ENCODE peak calls at places on chromosomes 3 and 15, in four cellular contexts. One of them, this sample, is unnamed.

GRCh38 chr3:124529826-124530571 is 200.3 kb upstream of the UMPS start:
- DNase-seq in IMR-90: no peak
- DNase-seq in HepG2: no peak
- DNase-seq in K562: no peak
- DNase-seq in this sample: peak

GRCh38 chr3:42349765-42350594 is 60.4 kb downstream of the LYZL4 start:
- DNase-seq in IMR-90: no peak
- DNase-seq in HepG2: no peak
- DNase-seq in K562: peak
- DNase-seq in this sample: no peak

GRCh38 chr3:49019941-49020334 is 1.6 kb upstream of the DALRD3 start:
- DNase-seq in IMR-90: no peak
- DNase-seq in HepG2: no peak
- DNase-seq in K562: no peak
- DNase-seq in this sample: no peak

GRCh38 chr3:88462241-88462640 is 312.5 kb downstream of the C3orf38 start:
- DNase-seq in IMR-90: no peak
- DNase-seq in HepG2: no peak
- DNase-seq in K562: no peak
- DNase-seq in this sample: no peak

GRCh38 chr3:116020495-116020894 is 397.2 kb downstream of the GAP43 start:
- DNase-seq in IMR-90: no peak
- DNase-seq in HepG2: no peak
- DNase-seq in K562: no peak
- DNase-seq in this sample: no peak

GRCh38 chr15:96549136-96549535 is 218.6 kb downstream of the NR2F2 start:
- DNase-seq in IMR-90: no peak
- DNase-seq in HepG2: no peak
- DNase-seq in K562: no peak
- DNase-seq in this sample: no peak

GRCh38 chr3:42699511-42699971 is 3.1 kb downstream of the HHATL start:
- DNase-seq in IMR-90: no peak
- DNase-seq in HepG2: no peak
- DNase-seq in K562: no peak
- DNase-seq in this sample: no peak

GRCh38 chr3:188690932-188691331 is 480.8 kb upstream of the TPRG1 start:
- DNase-seq in IMR-90: no peak
- DNase-seq in HepG2: no peak
- DNase-seq in K562: no peak
- DNase-seq in this sample: no peak

GRCh38 chr3:185561374-185561943 is 9.1 kb upstream of the LIPH start:
- DNase-seq in IMR-90: no peak
- DNase-seq in HepG2: no peak
- DNase-seq in K562: no peak
- DNase-seq in this sample: no peak

GRCh38 chr15:31004220-31004733 is 12.8 kb upstream of the MTMR10 start:
- DNase-seq in IMR-90: no peak
- DNase-seq in HepG2: no peak
- DNase-seq in K562: no peak
- DNase-seq in this sample: no peak

GRCh38 chr3:147812186-147812911 is 403.2 kb downstream of the ZIC1 start:
- DNase-seq in IMR-90: no peak
- DNase-seq in HepG2: no peak
- DNase-seq in K562: no peak
- DNase-seq in this sample: no peak

GRCh38 chr3:147813256-147813655 is 404.1 kb downstream of the ZIC1 start:
- DNase-seq in IMR-90: no peak
- DNase-seq in HepG2: no peak
- DNase-seq in K562: no peak
- DNase-seq in this sample: no peak

GRCh38 chr3:147816770-147817169 is 407.6 kb downstream of the ZIC1 start:
- DNase-seq in IMR-90: no peak
- DNase-seq in HepG2: no peak
- DNase-seq in K562: no peak
- DNase-seq in this sample: peak
- TF ChIP-seq MAZ in IMR-90: no peak
- TF ChIP-seq MAZ in HepG2: no peak
- TF ChIP-seq MAZ in K562: no peak
- TF ChIP-seq MAZ in this sample: no peak

GRCh38 chr15:99614749-99615288 is 49.0 kb downstream of the MEF2A start:
- DNase-seq in IMR-90: no peak
- DNase-seq in HepG2: no peak
- DNase-seq in K562: no peak
- DNase-seq in this sample: no peak
- H3K4me2 ChIP-seq in IMR-90: peak
- H3K4me2 ChIP-seq in HepG2: no peak
- H3K4me2 ChIP-seq in K562: no peak
- H3K4me2 ChIP-seq in this sample: no peak

GRCh38 chr3:195172285-195172684 is 98.7 kb downstream of the XXYLT1 start:
- DNase-seq in IMR-90: peak
- DNase-seq in HepG2: no peak
- DNase-seq in K562: no peak
- DNase-seq in this sample: no peak

GRCh38 chr3:195170521-195170920 is 100.4 kb downstream of the XXYLT1 start:
- DNase-seq in IMR-90: no peak
- DNase-seq in HepG2: no peak
- DNase-seq in K562: no peak
- DNase-seq in this sample: no peak

GRCh38 chr3:195172896-195173295 is 98.1 kb downstream of the XXYLT1 start:
- DNase-seq in IMR-90: no peak
- DNase-seq in HepG2: no peak
- DNase-seq in K562: no peak
- DNase-seq in this sample: no peak

GRCh38 chr3:195169011-195169410 is 101.9 kb downstream of the XXYLT1 start:
- DNase-seq in IMR-90: no peak
- DNase-seq in HepG2: no peak
- DNase-seq in K562: no peak
- DNase-seq in this sample: no peak

GRCh38 chr3:195171093-195171873 is 99.7 kb downstream of the XXYLT1 start:
- DNase-seq in IMR-90: no peak
- DNase-seq in HepG2: no peak
- DNase-seq in K562: no peak
- DNase-seq in this sample: no peak
- H3K27ac ChIP-seq in IMR-90: no peak
- H3K27ac ChIP-seq in HepG2: no peak
- H3K27ac ChIP-seq in K562: no peak
- H3K27ac ChIP-seq in this sample: no peak

DNA sequence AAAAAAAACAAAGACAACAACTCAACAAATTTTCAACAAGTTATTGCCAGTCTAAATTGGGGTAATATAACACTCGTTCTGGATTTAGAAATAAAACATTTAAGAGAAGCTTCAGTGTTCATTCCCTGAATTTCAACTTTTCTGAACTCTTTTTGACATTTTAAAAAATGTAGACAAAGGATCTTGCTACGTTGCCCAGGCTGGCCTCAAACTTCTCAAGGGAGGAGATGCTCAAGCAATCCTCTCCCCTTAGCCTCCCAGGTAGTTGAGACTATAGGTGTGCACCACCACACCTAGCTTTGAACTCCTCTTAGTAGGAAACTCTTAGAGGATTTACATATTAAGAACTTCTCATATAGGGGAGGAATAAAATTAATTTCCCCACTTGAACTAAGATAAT is 91.9 kb downstream of the AKAP13 start:
- DNase-seq in IMR-90: no peak
- DNase-seq in HepG2: no peak
- DNase-seq in K562: no peak
- DNase-seq in this sample: no peak
- TF ChIP-seq MAZ in IMR-90: no peak
- TF ChIP-seq MAZ in HepG2: no peak
- TF ChIP-seq MAZ in K562: no peak
- TF ChIP-seq MAZ in this sample: no peak

DNA sequence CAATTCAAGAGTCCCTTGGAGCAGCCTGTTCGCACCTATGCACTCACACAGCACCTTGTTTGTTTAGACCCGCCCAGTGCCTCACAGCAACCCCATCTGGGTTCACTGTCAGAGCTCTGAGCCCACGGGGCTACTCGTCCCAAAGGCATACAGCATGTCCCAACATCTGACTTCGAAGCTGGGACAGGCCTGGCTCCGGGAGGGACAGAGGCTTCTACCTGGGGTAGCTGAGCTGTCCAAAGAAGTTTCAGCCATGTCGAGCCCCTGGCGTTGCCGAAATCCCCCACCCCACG is 28.6 kb upstream of the CYP11A1 start:
- DNase-seq in IMR-90: no peak
- DNase-seq in HepG2: no peak
- DNase-seq in K562: no peak
- DNase-seq in this sample: no peak
- H3K4me2 ChIP-seq in IMR-90: no peak
- H3K4me2 ChIP-seq in HepG2: peak
- H3K4me2 ChIP-seq in K562: no peak
- H3K4me2 ChIP-seq in this sample: no peak

GRCh38 chr3:149473314-149473990 is 1.0 kb upstream of the TM4SF4 start:
- DNase-seq in IMR-90: peak
- DNase-seq in HepG2: no peak
- DNase-seq in K562: no peak
- DNase-seq in this sample: peak
- H3K27ac ChIP-seq in IMR-90: peak
- H3K27ac ChIP-seq in HepG2: no peak
- H3K27ac ChIP-seq in K562: no peak
- H3K27ac ChIP-seq in this sample: peak

GRCh38 chr3:66609660-66610547 is 109.1 kb upstream of the LRIG1 start:
- DNase-seq in IMR-90: peak
- DNase-seq in HepG2: no peak
- DNase-seq in K562: no peak
- DNase-seq in this sample: no peak
- TF ChIP-seq MAZ in IMR-90: no peak
- TF ChIP-seq MAZ in HepG2: no peak
- TF ChIP-seq MAZ in K562: no peak
- TF ChIP-seq MAZ in this sample: no peak